ENCODE peak calls at places on chromosomes 13 and 19, in eight cellular contexts. K is globus pallidus; F is COLO829; E is amniotic epithelial cell; D is HT-29; L is stimulated activated CD4-positive, alpha-beta T cell treated with anti-CD3 and anti-CD28 coated beads, Interleukin-1b, Interleukin-23, amount 100 ng/mL, for 24 hours; P is cardiac muscle cell; N is bronchial epithelial cell. T is an unnamed sample.

GRCh38 chr13:111893071-111893606 is 173.8 kb upstream of the SOX1 start:
- DNase-seq in K (no peak), F (no peak), E (no peak), D (no peak), L (no peak), P (no peak), N (no peak), T (no peak)

GRCh38 chr19:55578761-55579747 is 1.6 kb downstream of the ZNF579 start:
- DNase-seq in K (no peak), F (no peak), E (no peak), D (no peak), L (no peak), P (no peak), N (no peak), T (no peak)

GRCh38 chr13:43544011-43544410 is 242.8 kb downstream of the ENOX1 start:
- DNase-seq in K (no peak), F (no peak), E (peak; percentile 95), D (no peak), L (no peak), P (peak; percentile 30), N (peak; percentile 59), T (no peak)

GRCh38 chr13:31476266-31476665 is 263.1 kb upstream of the RXFP2 start:
- DNase-seq in K (no peak), F (no peak), E (peak; percentile 90), D (no peak), L (no peak), P (peak; percentile 97), N (no peak), T (no peak)

GRCh38 chr13:50691682-50692263 is 151.7 kb downstream of the DLEU7 start:
- DNase-seq in K (no peak), F (no peak), E (peak; percentile 20), D (no peak), L (no peak), P (no peak), N (no peak), T (peak; percentile 57)

GRCh38 chr13:101121608-101122007 is 294.7 kb downstream of the NALCN start:
- DNase-seq in K (no peak), F (no peak), E (no peak), D (no peak), L (no peak), P (no peak), N (no peak), T (no peak)

GRCh38 chr19:9060559-9061340 is 26.1 kb upstream of the OR1M1 start:
- DNase-seq in K (no peak), F (no peak), E (no peak), D (no peak), L (no peak), P (no peak), N (no peak), T (no peak)

GRCh38 chr13:65882810-65883209 is 1347.3 kb downstream of the PCDH9 start:
- DNase-seq in K (no peak), F (no peak), E (no peak), D (no peak), L (no peak), P (no peak), N (no peak), T (no peak)

GRCh38 chr19:11560404-11560988 is 1.5 kb upstream of the ELOF1 start:
- DNase-seq in K (peak; percentile 73), F (peak; percentile 83), E (peak; percentile 72), D (peak; percentile 63), L (peak; percentile 43), P (peak; percentile 81), N (peak; percentile 67), T (peak; percentile 45)

GRCh38 chr19:15181394-15181793 is 19.4 kb downstream of the NOTCH3 start:
- DNase-seq in K (no peak), F (no peak), E (no peak), D (peak; percentile 51), L (no peak), P (no peak), N (no peak), T (no peak)

GRCh38 chr13:23934481-23934880 is 37.2 kb upstream of the C1QTNF9B start:
- DNase-seq in K (no peak), F (no peak), E (no peak), D (no peak), L (no peak), P (no peak), N (no peak), T (no peak)

GRCh38 chr13:37403776-37404497 is 194.6 kb downstream of the POSTN start:
- DNase-seq in K (no peak), F (no peak), E (peak; percentile 96), D (no peak), L (no peak), P (peak; percentile 81), N (no peak), T (no peak)

GRCh38 chr13:33624740-33625139 is 193.2 kb upstream of the RFC3 start:
- DNase-seq in K (no peak), F (no peak), E (no peak), D (no peak), L (no peak), P (no peak), N (no peak), T (no peak)

GRCh38 chr19:5963855-5964254 is 14.1 kb downstream of the RANBP3 start:
- DNase-seq in K (no peak), F (no peak), E (no peak), D (no peak), L (no peak), P (no peak), N (no peak), T (no peak)

GRCh38 chr19:55777528-55777927 is 8.6 kb downstream of the RFPL4AL1 start:
- DNase-seq in K (no peak), F (no peak), E (no peak), D (peak; percentile 35), L (no peak), P (no peak), N (no peak), T (no peak)

GRCh38 chr13:47114030-47114429 is 217.2 kb upstream of the HTR2A start:
- DNase-seq in K (no peak), F (no peak), E (peak; percentile 76), D (no peak), L (no peak), P (peak; percentile 33), N (peak; percentile 81), T (no peak)

GRCh38 chr13:98941118-98941517 is 36.7 kb downstream of the DOCK9 start:
- DNase-seq in K (no peak), F (no peak), E (peak; percentile 7), D (no peak), L (no peak), P (no peak), N (no peak), T (no peak)

GRCh38 chr19:1213391-1214286 is 8.1 kb downstream of the STK11 start:
- DNase-seq in K (peak; percentile 63), F (no peak), E (peak; percentile 90), D (no peak), L (no peak), P (peak; percentile 71), N (peak; percentile 96), T (no peak)

GRCh38 chr19:3745363-3746045 is 16.0 kb downstream of the APBA3 start:
- DNase-seq in K (no peak), F (no peak), E (no peak), D (no peak), L (no peak), P (no peak), N (no peak), T (no peak)

GRCh38 chr19:55484571-55485438 is at the start of gene NAT14:
- DNase-seq in K (no peak), F (no peak), E (peak; percentile 31), D (peak; percentile 71), L (peak; percentile 55), P (peak; percentile 71), N (no peak), T (peak; percentile 88)

GRCh38 chr13:85492283-85492682 is 306.9 kb downstream of the SLITRK6 start:
- DNase-seq in K (no peak), F (no peak), E (no peak), D (no peak), L (no peak), P (no peak), N (no peak), T (no peak)

GRCh38 chr13:73064991-73065390 is 6.2 kb downstream of the KLF5 start:
- DNase-seq in K (no peak), F (peak; percentile 50), E (no peak), D (peak; percentile 75), L (no peak), P (no peak), N (no peak), T (no peak)

GRCh38 chr19:15469513-15470297 is 5.4 kb upstream of the RASAL3 start:
- DNase-seq in K (no peak), F (no peak), E (no peak), D (no peak), L (no peak), P (peak; percentile 49), N (no peak), T (no peak)

GRCh38 chr19:18490719-18491118 is 31.2 kb downstream of the ELL start:
- DNase-seq in K (no peak), F (no peak), E (no peak), D (no peak), L (no peak), P (no peak), N (no peak), T (no peak)

GRCh38 chr13:109331898-109332297 is 454.5 kb downstream of the IRS2 start:
- DNase-seq in K (no peak), F (no peak), E (peak; percentile 90), D (peak; percentile 23), L (no peak), P (peak; percentile 81), N (no peak), T (peak; percentile 75)

GRCh38 chr13:61414686-61415664 is 674 bp downstream of the PCDH20 start:
- DNase-seq in K (peak; percentile 25), F (peak; percentile 13), E (no peak), D (peak; percentile 51), L (no peak), P (peak; percentile 17), N (peak; percentile 85), T (peak; percentile 63)

GRCh38 chr19:30898353-30899103 is 450.7 kb downstream of the TSHZ3 start:
- DNase-seq in K (no peak), F (no peak), E (no peak), D (no peak), L (no peak), P (no peak), N (no peak), T (no peak)

GRCh38 chr19:4267101-4267900 is 11.8 kb upstream of the SHD start:
- DNase-seq in K (no peak), F (no peak), E (peak; percentile 44), D (peak; percentile 81), L (peak; percentile 32), P (peak; percentile 45), N (peak; percentile 27), T (peak; percentile 74)

GRCh38 chr13:103168901-103169508 is 102.8 kb upstream of the SLC10A2 start:
- DNase-seq in K (no peak), F (no peak), E (no peak), D (no peak), L (no peak), P (no peak), N (no peak), T (no peak)

GRCh38 chr19:58408152-58409009 is at the start of gene ZNF584:
- DNase-seq in K (peak; percentile 96), F (peak; percentile 87), E (peak; percentile 92), D (peak; percentile 98), L (peak; percentile 96), P (peak; percentile 96), N (peak; percentile 79), T (peak; percentile 97)

GRCh38 chr13:108377646-108378206 is 108.2 kb downstream of the TNFSF13B start:
- DNase-seq in K (peak; percentile 7), F (no peak), E (no peak), D (no peak), L (no peak), P (no peak), N (no peak), T (no peak)

GRCh38 chr13:51435002-51435578 is 17.7 kb downstream of the INTS6 start:
- DNase-seq in K (peak; percentile 21), F (no peak), E (peak; percentile 42), D (peak; percentile 60), L (no peak), P (peak; percentile 48), N (peak; percentile 25), T (peak; percentile 42)

GRCh38 chr19:39052846-39053245 is 20.5 kb upstream of the FBXO27 start:
- DNase-seq in K (peak; percentile 85), F (no peak), E (no peak), D (no peak), L (no peak), P (no peak), N (no peak), T (no peak)

GRCh38 chr13:110127986-110128511 is 178.9 kb downstream of the COL4A1 start:
- DNase-seq in K (no peak), F (no peak), E (peak; percentile 32), D (no peak), L (no peak), P (no peak), N (no peak), T (no peak)